ENCODE peak calls at places on chromosomes 2 and 18, in seven cellular contexts. B is HepG2, X is HCT116, U is SK-N-SH, I is H1, Z is GM12878, G is K562. H is an unnamed sample.

GRCh38 chr2:11050565-11050964 is 104.7 kb upstream of the SLC66A3 start:
- DNase-seq in X (no peak), B (no peak), I (no peak), Z (no peak), G (no peak), U (no peak), H (no peak)

GRCh38 chr2:224778474-224778877 is 62.3 kb upstream of the CCDC195 start:
- DNase-seq in B (peak), Z (peak), X (peak), I (peak), U (peak), G (peak), H (peak)

GRCh38 chr2:221258464-221258863 is 313.6 kb downstream of the EPHA4 start:
- DNase-seq in G (no peak), Z (no peak), U (no peak), I (no peak), B (no peak), X (no peak), H (no peak)

GRCh38 chr2:71545572-71546274 is 92.4 kb downstream of the DYSF start:
- DNase-seq in X (peak), Z (no peak), B (peak), U (peak), I (peak), G (peak), H (peak)

GRCh38 chr18:61606759-61607158 is 273.5 kb downstream of the CDH20 start:
- DNase-seq in Z (no peak), B (no peak), U (no peak), X (peak), I (peak), G (peak), H (peak)

GRCh38 chr2:231927566-231927890 is 1.3 kb upstream of the NPPC start:
- DNase-seq in I (no peak), X (no peak), Z (no peak), B (no peak), U (no peak), G (no peak), H (no peak)

GRCh38 chr2:160871096-160871495 is 289.1 kb upstream of the TANK start:
- DNase-seq in B (no peak), X (no peak), U (no peak), I (no peak), Z (no peak), G (no peak), H (no peak)

GRCh38 chr2:134177351-134177931 is 76.4 kb upstream of the MGAT5 start:
- DNase-seq in I (no peak), U (no peak), G (no peak), Z (no peak), X (no peak), B (no peak), H (no peak)

GRCh38 chr2:36408198-36408703 is 52.7 kb downstream of the CRIM1 start:
- DNase-seq in G (no peak), I (peak), Z (no peak), X (no peak), U (no peak), B (no peak), H (peak)

GRCh38 chr2:102025016-102025491 is 33.3 kb downstream of the IL1R2 start:
- DNase-seq in Z (peak), B (peak), U (no peak), G (no peak), I (no peak), X (no peak), H (no peak)

GRCh38 chr2:193462411-193462810 is 1267.7 kb upstream of the TMEFF2 start:
- DNase-seq in G (no peak), B (no peak), I (no peak), U (no peak), Z (no peak), X (no peak), H (no peak)

GRCh38 chr2:40230186-40230585 is 221.7 kb downstream of the SLC8A1 start:
- DNase-seq in G (no peak), I (no peak), X (no peak), Z (no peak), B (no peak), U (no peak), H (no peak)

GRCh38 chr2:134773372-134774073 is 54.7 kb upstream of the TMEM163 start:
- DNase-seq in B (no peak), G (no peak), U (peak), Z (no peak), X (no peak), I (no peak), H (no peak)

GRCh38 chr2:127023504-127023903 is 83.5 kb downstream of the BIN1 start:
- DNase-seq in G (no peak), Z (no peak), B (no peak), X (no peak), U (no peak), I (no peak), H (no peak)

GRCh38 chr2:47724221-47724981 is 58.5 kb upstream of the MSH6 start:
- DNase-seq in Z (peak), I (no peak), G (no peak), X (no peak), B (no peak), U (no peak), H (no peak)

GRCh38 chr2:26300234-26300641 is 45.7 kb upstream of the SELENOI start:
- DNase-seq in G (no peak), X (no peak), Z (no peak), I (no peak), B (no peak), U (no peak), H (no peak)

GRCh38 chr2:108297436-108298141 is 8.9 kb downstream of the SULT1C2 start:
- DNase-seq in X (no peak), U (no peak), Z (no peak), B (no peak), G (no peak), I (no peak), H (no peak)

GRCh38 chr2:158321264-158321663 is 135.3 kb downstream of the CCDC148 start:
- DNase-seq in Z (no peak), U (no peak), B (no peak), I (no peak), X (peak), G (peak), H (peak)

GRCh38 chr2:211867845-211868361 is 670.7 kb downstream of the ERBB4 start:
- DNase-seq in X (no peak), Z (no peak), I (no peak), G (no peak), U (no peak), B (no peak), H (no peak)

GRCh38 chr18:22204996-22205395 is 35.6 kb downstream of the GATA6 start:
- DNase-seq in B (no peak), G (no peak), X (no peak), U (no peak), Z (no peak), I (no peak), H (no peak)

GRCh38 chr18:58788971-58789797 is 75.5 kb upstream of the ZNF532 start:
- DNase-seq in Z (no peak), I (no peak), X (no peak), G (no peak), B (peak), U (no peak), H (peak)

GRCh38 chr2:60540054-60540453 is 13.4 kb downstream of the BCL11A start:
- DNase-seq in G (no peak), U (no peak), Z (no peak), I (no peak), B (no peak), X (no peak), H (no peak)

GRCh38 chr2:120712180-120712678 is 23.4 kb upstream of the GLI2 start:
- DNase-seq in X (no peak), U (peak), G (no peak), B (no peak), Z (no peak), I (no peak), H (no peak)

GRCh38 chr18:12079504-12080237 is 14.0 kb upstream of the ANKRD62 start:
- DNase-seq in B (peak), I (no peak), U (no peak), G (no peak), X (no peak), Z (no peak), H (no peak)

GRCh38 chr2:112138143-112139032 is at the start of gene FBLN7:
- DNase-seq in B (no peak), U (peak), G (no peak), X (no peak), Z (no peak), I (no peak), H (peak)

GRCh38 chr2:13884271-13884976 is 748.1 kb upstream of the LRATD1 start:
- DNase-seq in I (no peak), X (no peak), U (no peak), G (no peak), Z (no peak), B (no peak), H (no peak)
- TF ChIP-seq JUND in I (no peak), X (no peak), U (no peak), G (no peak), Z (no peak), B (no peak), H (no peak)

GRCh38 chr2:30583204-30583749 is 136.2 kb downstream of the LCLAT1 start:
- DNase-seq in Z (no peak), X (no peak), B (no peak), U (no peak), I (no peak), G (peak), H (no peak)

GRCh38 chr2:30580394-30580793 is 133.3 kb downstream of the LCLAT1 start:
- DNase-seq in Z (no peak), G (no peak), U (no peak), X (no peak), B (no peak), I (no peak), H (no peak)

GRCh38 chr2:30588891-30589495 is 141.9 kb downstream of the LCLAT1 start:
- DNase-seq in X (no peak), U (no peak), Z (no peak), G (no peak), B (no peak), I (no peak), H (no peak)

GRCh38 chr2:30582521-30582920 is 135.5 kb downstream of the LCLAT1 start:
- DNase-seq in B (no peak), U (no peak), G (no peak), X (no peak), Z (no peak), I (no peak), H (no peak)

DNA sequence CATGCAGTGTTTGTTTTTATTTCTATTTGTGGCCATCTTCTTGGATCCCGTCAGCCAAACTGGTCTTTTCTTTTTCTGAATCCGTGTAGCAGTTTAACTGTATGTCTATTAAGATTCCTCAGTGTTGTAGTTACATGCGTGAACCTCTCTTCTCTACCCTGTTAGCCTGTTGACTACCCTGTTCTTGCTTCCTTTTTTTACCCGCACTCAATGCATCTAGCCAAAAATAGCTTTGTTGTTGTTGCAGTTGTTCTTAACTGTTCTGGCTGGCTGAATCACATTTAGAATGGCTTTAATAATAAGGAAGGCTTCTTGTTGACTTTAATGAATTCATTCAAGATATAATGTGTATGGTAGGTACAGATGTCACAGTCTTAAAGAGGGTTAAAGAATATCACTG is 137.1 kb downstream of the LCLAT1 start:
- DNase-seq in I (no peak), X (no peak), U (no peak), G (no peak), Z (peak), B (no peak), H (no peak)
- TF ChIP-seq JUND in I (no peak), X (no peak), U (no peak), G (no peak), Z (no peak), B (no peak), H (no peak)

DNA sequence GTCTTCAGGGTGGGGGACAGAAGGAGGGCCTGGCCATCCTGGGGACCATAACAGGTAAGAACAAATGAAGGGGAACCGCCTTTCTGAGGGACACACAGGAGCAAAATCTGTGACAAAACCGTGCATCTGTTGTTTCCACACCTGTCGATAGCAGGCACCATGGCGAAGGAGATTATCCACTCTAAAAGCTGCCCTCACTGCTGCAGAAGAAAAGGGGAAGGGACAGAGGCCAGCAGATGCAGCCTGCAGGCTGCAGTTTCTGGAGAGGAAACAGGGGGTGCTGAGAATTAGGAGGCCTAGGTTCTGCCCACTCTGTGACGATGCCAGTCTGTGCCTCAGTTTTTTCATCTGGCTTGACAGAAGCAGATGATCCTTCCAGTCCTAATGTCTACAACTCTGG is 17.8 kb downstream of the PAX8 start:
- DNase-seq in Z (no peak), I (no peak), X (no peak), B (no peak), G (no peak), U (no peak), H (no peak)
- TF ChIP-seq JUND in Z (no peak), I (no peak), X (no peak), B (no peak), G (no peak), U (no peak), H (no peak)

GRCh38 chr2:15721411-15722094 is 129.9 kb downstream of the DDX1 start:
- DNase-seq in U (no peak), Z (no peak), G (no peak), X (no peak), I (no peak), B (no peak), H (no peak)
- TF ChIP-seq JUND in U (no peak), Z (no peak), G (no peak), X (no peak), I (no peak), B (no peak), H (no peak)

GRCh38 chr2:53711271-53711780 is 56.3 kb upstream of the CHAC2 start:
- DNase-seq in B (no peak), Z (no peak), G (no peak), X (no peak), I (no peak), U (no peak), H (no peak)

DNA sequence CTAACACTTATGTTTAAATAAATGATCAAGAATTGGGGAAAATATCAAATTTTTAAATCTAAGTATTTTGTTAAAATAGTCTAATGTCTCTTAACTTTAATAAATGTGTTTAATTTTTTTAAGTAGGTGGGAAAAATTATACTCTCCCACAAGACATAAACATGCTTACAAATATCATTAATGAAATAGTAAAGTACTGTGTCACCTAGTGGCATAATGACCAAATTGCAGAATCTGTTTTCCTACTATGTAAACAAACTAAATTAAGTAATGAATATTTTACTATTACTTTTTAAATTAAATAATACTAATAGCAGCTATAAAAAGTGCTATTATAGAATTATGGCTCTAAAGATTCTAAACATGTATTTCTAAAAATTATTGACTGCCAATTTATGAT is 52.0 kb upstream of the CHAC2 start:
- DNase-seq in I (no peak), G (no peak), Z (no peak), B (no peak), U (no peak), X (peak), H (peak)
- TF ChIP-seq JUND in I (no peak), G (no peak), Z (no peak), B (no peak), U (no peak), X (no peak), H (no peak)

GRCh38 chr2:187951470-187952218 is 340.0 kb upstream of the GULP1 start:
- DNase-seq in Z (no peak), G (no peak), I (no peak), U (no peak), B (no peak), X (no peak), H (no peak)

GRCh38 chr2:187959821-187960220 is 331.9 kb upstream of the GULP1 start:
- DNase-seq in I (no peak), U (no peak), Z (no peak), X (no peak), G (no peak), B (no peak), H (no peak)

GRCh38 chr2:187962538-187962937 is 329.1 kb upstream of the GULP1 start:
- DNase-seq in X (no peak), Z (no peak), U (no peak), B (no peak), I (no peak), G (no peak), H (no peak)

GRCh38 chr2:187956906-187957534 is 334.7 kb upstream of the GULP1 start:
- DNase-seq in G (no peak), B (no peak), I (no peak), X (no peak), Z (no peak), U (no peak), H (no peak)
- TF ChIP-seq JUND in G (no peak), B (no peak), I (no peak), X (no peak), Z (no peak), U (no peak), H (no peak)

DNA sequence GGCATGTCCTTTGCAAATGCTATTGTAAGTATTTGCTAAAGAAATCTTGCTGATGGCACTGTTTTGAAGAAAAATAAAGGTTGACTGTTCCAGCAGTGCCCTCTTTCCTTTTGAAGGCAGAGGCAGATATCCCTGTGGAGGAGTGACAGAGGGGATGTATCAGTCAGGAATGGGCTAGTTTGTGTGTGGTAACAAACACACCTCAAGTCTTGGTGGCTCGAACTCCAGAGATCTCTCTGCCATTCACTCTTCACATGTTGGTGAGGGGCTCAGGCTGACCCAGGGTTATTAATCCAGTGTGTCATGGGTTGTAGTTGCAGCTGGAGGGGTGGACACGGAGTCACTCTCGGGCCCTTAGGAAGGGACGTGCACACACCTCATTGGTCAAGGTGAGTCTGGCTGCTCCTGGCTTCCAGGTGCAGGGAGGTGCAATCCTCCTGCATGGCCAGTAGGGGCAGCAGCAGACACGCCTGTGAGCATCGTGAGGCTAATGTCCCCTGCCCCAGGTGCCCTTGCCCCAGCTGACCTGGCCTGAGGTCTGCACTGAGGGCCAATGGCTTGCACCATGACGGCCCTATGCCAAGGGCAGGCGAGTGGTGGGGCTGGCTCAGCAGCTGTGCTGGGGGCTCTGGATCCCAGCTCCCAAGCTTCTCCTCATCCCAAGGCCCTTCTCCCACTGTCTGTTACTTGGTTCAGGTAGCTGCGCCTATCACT is 146.5 kb downstream of the ASB1 start:
- DNase-seq in G (peak), B (peak), X (peak), Z (no peak), U (peak), I (peak), H (peak)
- TF ChIP-seq JUND in G (no peak), B (no peak), X (no peak), Z (no peak), U (no peak), I (no peak), H (no peak)

GRCh38 chr2:192004188-192004963 is 157.5 kb upstream of the CAVIN2 start:
- DNase-seq in G (no peak), Z (peak), B (peak), U (no peak), X (no peak), I (no peak), H (no peak)
- TF ChIP-seq JUND in G (no peak), Z (peak), B (no peak), U (no peak), X (no peak), I (no peak), H (no peak)

DNA sequence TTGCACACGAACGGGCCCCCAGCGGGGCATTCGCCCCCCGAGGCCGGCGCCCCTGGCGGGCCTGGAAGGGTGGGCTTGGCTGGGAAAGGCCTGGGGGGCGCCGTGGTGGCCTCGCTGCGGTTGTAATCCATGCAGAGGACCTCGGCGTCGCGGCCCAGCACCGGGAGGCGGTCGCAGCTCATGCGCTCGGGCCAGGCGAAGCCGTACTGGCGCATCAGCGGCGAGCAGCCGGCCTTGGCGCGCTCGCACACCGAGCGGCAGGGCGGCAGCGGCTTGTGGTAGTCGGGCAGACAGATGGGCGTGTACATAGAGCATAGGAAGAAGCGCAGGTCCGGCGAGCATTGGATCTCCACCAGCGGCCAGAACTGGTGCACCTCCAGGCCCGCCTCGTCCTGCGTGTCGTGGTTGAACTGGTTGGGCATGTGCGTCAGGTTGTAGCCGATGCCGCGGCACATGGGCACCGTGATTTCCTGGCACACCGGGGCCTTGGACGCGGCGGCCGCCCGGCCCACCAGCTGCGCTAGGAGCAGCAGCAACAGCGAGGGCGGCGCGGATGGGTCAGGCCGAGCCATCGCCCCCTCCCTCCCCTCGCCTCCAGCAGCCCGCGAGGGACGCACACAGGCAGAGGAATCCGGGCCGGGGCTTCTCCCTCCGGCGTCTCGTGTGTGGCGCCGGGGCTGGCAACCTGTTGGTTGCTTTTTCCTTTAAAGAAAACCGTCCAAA is 1.4 kb downstream of the FZD5 start:
- DNase-seq in G (no peak), X (no peak), B (peak), U (peak), Z (no peak), I (no peak), H (peak)
- TF ChIP-seq JUND in G (no peak), X (no peak), B (peak), U (no peak), Z (no peak), I (no peak), H (no peak)

H was measured in T47D.